ENCODE peak calls at places on chromosomes 2 and 18, in six cellular contexts. V, Y, W, G, T and M are unnamed samples.

GRCh38 chr2:231207734-231208133 is 9.3 kb downstream of the ARMC9 start:
- DNase-seq in V (no peak), Y (no peak), W (no peak), G (no peak), T (no peak), M (no peak)

GRCh38 chr2:179020156-179020750 is 29.7 kb downstream of the CCDC141 start:
- DNase-seq in V (no peak), Y (peak; percentile 62), W (no peak), G (no peak), T (no peak), M (peak; percentile 38)

GRCh38 chr2:26675651-26676255 is 16.8 kb upstream of the KCNK3 start:
- DNase-seq in V (no peak), Y (no peak), W (no peak), G (no peak), T (no peak), M (no peak)

GRCh38 chr2:231677632-231678104 is 30.7 kb upstream of the PTMA start:
- DNase-seq in V (peak; percentile 82), Y (peak; percentile 80), W (peak; percentile 72), G (peak; percentile 83), T (peak; percentile 77), M (peak; percentile 91)

GRCh38 chr2:192499476-192499875 is 304.7 kb upstream of the TMEFF2 start:
- DNase-seq in V (no peak), Y (no peak), W (no peak), G (no peak), T (no peak), M (no peak)

GRCh38 chr2:30127016-30127893 is 19.6 kb upstream of the YPEL5 start:
- DNase-seq in V (no peak), Y (no peak), W (no peak), G (no peak), T (no peak), M (no peak)

GRCh38 chr18:46333371-46334199 is 229.4 kb downstream of the HAUS1 start:
- DNase-seq in V (peak; percentile 54), Y (peak; percentile 18), W (no peak), G (peak; percentile 34), T (peak; percentile 8), M (peak; percentile 37)

GRCh38 chr2:239321596-239322413 is 79.0 kb downstream of the HDAC4 start:
- DNase-seq in V (no peak), Y (no peak), W (no peak), G (no peak), T (peak; percentile 52), M (no peak)

GRCh38 chr2:26292646-26293045 is 47.9 kb downstream of the HADHB start:
- DNase-seq in V (no peak), Y (no peak), W (no peak), G (peak; percentile 55), T (no peak), M (peak; percentile 60)

GRCh38 chr18:8367217-8367988 is 241.8 kb upstream of the RAB12 start:
- DNase-seq in V (peak; percentile 58), Y (peak; percentile 79), W (no peak), G (peak; percentile 35), T (no peak), M (peak; percentile 70)

GRCh38 chr18:26215247-26215970 is 10.8 kb upstream of the TAF4B start:
- DNase-seq in V (no peak), Y (no peak), W (no peak), G (no peak), T (peak; percentile 70), M (no peak)

GRCh38 chr18:2985628-2986027 is 27.3 kb downstream of the LPIN2 start:
- DNase-seq in V (no peak), Y (no peak), W (peak; percentile 48), G (no peak), T (no peak), M (no peak)

GRCh38 chr2:46967990-46968647 is 52.5 kb upstream of the MCFD2 start:
- DNase-seq in V (no peak), Y (no peak), W (peak; percentile 81), G (no peak), T (no peak), M (peak; percentile 68)

GRCh38 chr2:156896294-156896693 is 361.2 kb upstream of the GALNT5 start:
- DNase-seq in V (no peak), Y (no peak), W (peak; percentile 46), G (no peak), T (no peak), M (no peak)

GRCh38 chr2:207217442-207217841 is 51.7 kb upstream of the KLF7 start:
- DNase-seq in V (no peak), Y (no peak), W (no peak), G (no peak), T (no peak), M (no peak)

GRCh38 chr2:207283356-207283755 is 117.6 kb upstream of the KLF7 start:
- DNase-seq in V (no peak), Y (no peak), W (no peak), G (peak; percentile 19), T (no peak), M (no peak)

GRCh38 chr18:70423988-70424387 is 135.1 kb downstream of the SOCS6 start:
- DNase-seq in V (no peak), Y (no peak), W (no peak), G (no peak), T (no peak), M (no peak)

GRCh38 chr2:119694994-119695521 is 16.1 kb downstream of the TMEM177 start:
- DNase-seq in V (no peak), Y (no peak), W (peak; percentile 36), G (no peak), T (no peak), M (no peak)

GRCh38 chr2:217989221-217989948 is 13.4 kb downstream of the TNS1 start:
- DNase-seq in V (no peak), Y (no peak), W (no peak), G (no peak), T (no peak), M (no peak)

GRCh38 chr18:7117390-7118355 is at the start of gene LAMA1:
- DNase-seq in V (peak; percentile 71), Y (peak; percentile 54), W (no peak), G (no peak), T (no peak), M (peak; percentile 77)

GRCh38 chr2:57908736-57909161 is 137.9 kb upstream of the VRK2 start:
- DNase-seq in V (no peak), Y (no peak), W (no peak), G (no peak), T (peak; percentile 4), M (no peak)

GRCh38 chr2:29225814-29226213 is 110.6 kb downstream of the CLIP4 start:
- DNase-seq in V (no peak), Y (no peak), W (no peak), G (no peak), T (no peak), M (no peak)

GRCh38 chr2:190640124-190640523 is 8.8 kb upstream of the NAB1 start:
- DNase-seq in V (no peak), Y (no peak), W (no peak), G (no peak), T (no peak), M (no peak)

GRCh38 chr2:184597996-184598312 is 375 bp upstream of the ZNF804A start:
- DNase-seq in V (no peak), Y (no peak), W (no peak), G (no peak), T (no peak), M (no peak)

GRCh38 chr2:17539993-17540812 is at the start of gene VSNL1:
- DNase-seq in V (peak; percentile 93), Y (peak; percentile 94), W (no peak), G (peak; percentile 30), T (no peak), M (peak; percentile 94)

GRCh38 chr2:65116645-65117044 is 13.3 kb downstream of the RAB1A start:
- DNase-seq in V (no peak), Y (no peak), W (no peak), G (no peak), T (no peak), M (no peak)

GRCh38 chr2:37376421-37377186 is 32.2 kb downstream of the QPCT start:
- DNase-seq in V (no peak), Y (no peak), W (peak; percentile 89), G (no peak), T (peak; percentile 52), M (peak; percentile 65)

GRCh38 chr2:20617081-20617575 is 33.8 kb downstream of the HS1BP3 start:
- DNase-seq in V (no peak), Y (no peak), W (no peak), G (no peak), T (no peak), M (peak; percentile 59)

GRCh38 chr2:64995041-64995440 is 5.8 kb downstream of the SLC1A4 start:
- DNase-seq in V (no peak), Y (no peak), W (no peak), G (no peak), T (no peak), M (no peak)

GRCh38 chr2:56587456-56587855 is 403.7 kb downstream of the CCDC85A start:
- DNase-seq in V (no peak), Y (no peak), W (no peak), G (no peak), T (no peak), M (no peak)